ENCODE peak calls at places on chromosomes 13 and 19, in eight cellular contexts. F, Q, S, O, V, K, U and P are unnamed samples.

GRCh38 chr19:46924874-46925547 is 64.2 kb downstream of the ARHGAP35 start:
- DNase-seq in F (no peak), Q (no peak), S (no peak), O (no peak), V (peak), K (no peak), U (peak), P (no peak)

GRCh38 chr13:73782781-73783180 is 351.4 kb downstream of the KLF12 start:
- DNase-seq in F (peak), Q (no peak), S (no peak), O (peak), V (no peak), K (peak), U (no peak), P (no peak)

GRCh38 chr13:41533676-41534075 is 76.3 kb downstream of the RGCC start:
- DNase-seq in F (no peak), Q (no peak), S (no peak), O (no peak), V (no peak), K (no peak), U (peak), P (no peak)

GRCh38 chr13:95713651-95714050 is 36.7 kb downstream of the DNAJC3 start:
- DNase-seq in F (no peak), Q (no peak), S (no peak), O (no peak), V (no peak), K (peak), U (no peak), P (peak)

GRCh38 chr13:45511310-45512147 is 46.8 kb downstream of the COG3 start:
- DNase-seq in F (peak), Q (peak), S (peak), O (peak), V (peak), K (peak), U (no peak), P (peak)

GRCh38 chr19:50639121-50640112 is at the start of gene SYT3:
- DNase-seq in F (no peak), Q (no peak), S (peak), O (peak), V (peak), K (peak), U (no peak), P (peak)

GRCh38 chr13:103695320-103695719 is 629.1 kb upstream of the SLC10A2 start:
- DNase-seq in F (no peak), Q (no peak), S (no peak), O (no peak), V (no peak), K (no peak), U (no peak), P (no peak)

GRCh38 chr13:109770436-109770835 is 15.9 kb downstream of the IRS2 start:
- DNase-seq in F (no peak), Q (no peak), S (no peak), O (no peak), V (no peak), K (no peak), U (no peak), P (no peak)

GRCh38 chr19:29323046-29323971 is 110.4 kb upstream of the UQCRFS1 start:
- DNase-seq in F (no peak), Q (no peak), S (no peak), O (no peak), V (no peak), K (no peak), U (peak), P (no peak)

GRCh38 chr19:34474233-34474989 is 7.1 kb upstream of the WTIP start:
- DNase-seq in F (no peak), Q (no peak), S (no peak), O (no peak), V (no peak), K (peak), U (peak), P (peak)

GRCh38 chr13:53873558-53873957 is 844.9 kb downstream of the OLFM4 start:
- DNase-seq in F (no peak), Q (no peak), S (no peak), O (no peak), V (no peak), K (no peak), U (no peak), P (no peak)

GRCh38 chr13:113657851-113658741 is at the start of gene ATP4B:
- DNase-seq in F (no peak), Q (no peak), S (peak), O (no peak), V (no peak), K (no peak), U (peak), P (no peak)

GRCh38 chr19:17950310-17951150 is 16.4 kb upstream of the KCNN1 start:
- DNase-seq in F (no peak), Q (no peak), S (peak), O (peak), V (no peak), K (no peak), U (peak), P (no peak)

GRCh38 chr19:14147797-14148605 is 11.6 kb upstream of the ASF1B start:
- DNase-seq in F (peak), Q (no peak), S (peak), O (peak), V (peak), K (peak), U (peak), P (peak)

GRCh38 chr13:110699148-110700145 is 6.5 kb downstream of the CARS2 start:
- DNase-seq in F (no peak), Q (no peak), S (no peak), O (no peak), V (no peak), K (no peak), U (peak), P (no peak)

GRCh38 chr19:6058411-6059201 is 51.7 kb downstream of the RFX2 start:
- DNase-seq in F (no peak), Q (no peak), S (no peak), O (no peak), V (no peak), K (no peak), U (peak), P (no peak)

GRCh38 chr13:34926513-34926912 is 15.6 kb upstream of the NBEA start:
- DNase-seq in F (peak), Q (peak), S (no peak), O (peak), V (no peak), K (peak), U (no peak), P (peak)

GRCh38 chr19:18220632-18221275 is 5.5 kb downstream of the PDE4C start:
- DNase-seq in F (no peak), Q (no peak), S (no peak), O (peak), V (no peak), K (no peak), U (no peak), P (no peak)

GRCh38 chr13:113785051-113786010 is 26.3 kb downstream of the TMEM255B start:
- DNase-seq in F (peak), Q (peak), S (no peak), O (no peak), V (no peak), K (peak), U (peak), P (peak)

GRCh38 chr13:43411211-43411610 is 375.6 kb downstream of the ENOX1 start:
- DNase-seq in F (no peak), Q (no peak), S (no peak), O (no peak), V (no peak), K (no peak), U (no peak), P (no peak)

GRCh38 chr13:107223867-107224266 is 655.9 kb upstream of the ARGLU1 start:
- DNase-seq in F (no peak), Q (no peak), S (no peak), O (no peak), V (no peak), K (no peak), U (no peak), P (no peak)

GRCh38 chr13:36432106-36432544 is at the start of gene CCNA1:
- DNase-seq in F (no peak), Q (no peak), S (no peak), O (peak), V (peak), K (peak), U (no peak), P (no peak)

GRCh38 chr13:55538424-55538823 is 1602.3 kb upstream of the PRR20A start:
- DNase-seq in F (no peak), Q (no peak), S (no peak), O (no peak), V (no peak), K (no peak), U (no peak), P (no peak)

GRCh38 chr13:51502206-51502651 is 49.4 kb upstream of the INTS6 start:
- DNase-seq in F (peak), Q (no peak), S (no peak), O (no peak), V (no peak), K (peak), U (no peak), P (peak)

GRCh38 chr13:50248537-50249521 is 233.6 kb downstream of the KCNRG start:
- DNase-seq in F (no peak), Q (no peak), S (no peak), O (no peak), V (no peak), K (no peak), U (no peak), P (no peak)

DNA sequence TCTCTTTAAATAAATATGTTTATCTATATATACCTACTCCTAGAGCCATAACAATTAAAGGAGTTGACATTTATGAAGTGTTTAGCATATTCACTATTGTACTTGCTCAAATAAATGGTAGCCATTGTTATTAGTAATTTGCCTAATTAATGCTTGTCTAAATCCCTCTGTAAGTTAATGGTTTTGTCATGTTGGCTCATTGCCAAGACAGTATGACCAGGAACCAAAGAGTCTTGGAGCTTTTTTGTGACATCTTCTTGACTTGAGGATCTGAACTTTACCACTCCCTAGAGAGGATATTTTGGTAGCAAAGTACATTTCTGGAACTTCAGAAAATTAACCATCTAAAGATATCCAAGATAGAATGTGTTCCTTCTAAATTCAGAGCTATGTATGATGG is 15.5 kb downstream of the FRY start:
- DNase-seq in F (no peak), Q (no peak), S (no peak), O (no peak), V (peak), K (no peak), U (no peak), P (no peak)
- H3K4me3 ChIP-seq in F (no peak), Q (no peak), S (no peak), O (no peak), V (no peak), K (no peak), U (no peak), P (no peak)

GRCh38 chr13:22735381-22735995 is 445.3 kb upstream of the SGCG start:
- DNase-seq in F (no peak), Q (no peak), S (no peak), O (peak), V (no peak), K (no peak), U (no peak), P (no peak)
- TF ChIP-seq CTCF in F (no peak), Q (no peak), S (no peak), O (peak), V (no peak), K (peak), U (no peak), P (no peak)

GRCh38 chr19:1296078-1296477 is 10.4 kb downstream of the EFNA2 start:
- DNase-seq in F (no peak), Q (no peak), S (no peak), O (no peak), V (no peak), K (no peak), U (no peak), P (no peak)
- H3K4me3 ChIP-seq in F (no peak), Q (no peak), S (no peak), O (no peak), V (no peak), K (no peak), U (no peak), P (no peak)

GRCh38 chr13:37966266-37966665 is 96.7 kb upstream of the TRPC4 start:
- DNase-seq in F (no peak), Q (no peak), S (no peak), O (no peak), V (no peak), K (peak), U (no peak), P (no peak)

GRCh38 chr13:37956536-37956935 is 87.0 kb upstream of the TRPC4 start:
- DNase-seq in F (no peak), Q (no peak), S (no peak), O (no peak), V (no peak), K (no peak), U (no peak), P (no peak)

GRCh38 chr13:37959284-37959683 is 89.7 kb upstream of the TRPC4 start:
- DNase-seq in F (no peak), Q (no peak), S (no peak), O (no peak), V (no peak), K (no peak), U (no peak), P (no peak)

GRCh38 chr13:37960427-37960826 is 90.9 kb upstream of the TRPC4 start:
- DNase-seq in F (no peak), Q (no peak), S (no peak), O (no peak), V (no peak), K (no peak), U (no peak), P (peak)
- TF ChIP-seq CTCF in F (peak), Q (peak), S (no peak), O (peak), V (no peak), K (peak), U (no peak), P (peak)